ENCODE peak calls at places on chromosomes 12 and 14, in seven cellular contexts. One of them, this sample, is unnamed.

GRCh38 chr12:1805441-1806081 is 14.8 kb upstream of the LRTM2 start:
- DNase-seq in HCEC 1CT: no peak
- DNase-seq in activated CD4-positive, alpha-beta T cell treated with anti-CD3 and anti-CD28 coated beads for 24 hours: no peak
- DNase-seq in WERI-Rb-1: no peak
- DNase-seq in non-pigmented ciliary epithelial cell: no peak
- DNase-seq in HL-60: no peak
- DNase-seq in body of pancreas: no peak
- DNase-seq in this sample: no peak

GRCh38 chr14:88902850-88903249 is 78.4 kb downstream of the TTC8 start:
- DNase-seq in WERI-Rb-1: no peak
- DNase-seq in body of pancreas: no peak
- DNase-seq in activated CD4-positive, alpha-beta T cell treated with anti-CD3 and anti-CD28 coated beads for 24 hours: no peak
- DNase-seq in HCEC 1CT: no peak
- DNase-seq in HL-60: no peak
- DNase-seq in non-pigmented ciliary epithelial cell: no peak
- DNase-seq in this sample: no peak

GRCh38 chr14:68018598-68018997 is 199.0 kb downstream of the RAD51B start:
- DNase-seq in body of pancreas: no peak
- DNase-seq in WERI-Rb-1: no peak
- DNase-seq in HCEC 1CT: peak
- DNase-seq in non-pigmented ciliary epithelial cell: no peak
- DNase-seq in HL-60: no peak
- DNase-seq in activated CD4-positive, alpha-beta T cell treated with anti-CD3 and anti-CD28 coated beads for 24 hours: no peak
- DNase-seq in this sample: no peak

GRCh38 chr12:122687091-122687490 is 16.1 kb downstream of the HCAR2 start:
- DNase-seq in HCEC 1CT: no peak
- DNase-seq in activated CD4-positive, alpha-beta T cell treated with anti-CD3 and anti-CD28 coated beads for 24 hours: no peak
- DNase-seq in body of pancreas: peak
- DNase-seq in non-pigmented ciliary epithelial cell: no peak
- DNase-seq in WERI-Rb-1: no peak
- DNase-seq in HL-60: no peak
- DNase-seq in this sample: peak

GRCh38 chr12:75814856-75815754 is 216.5 kb downstream of the PHLDA1 start:
- DNase-seq in HL-60: no peak
- DNase-seq in activated CD4-positive, alpha-beta T cell treated with anti-CD3 and anti-CD28 coated beads for 24 hours: no peak
- DNase-seq in non-pigmented ciliary epithelial cell: peak
- DNase-seq in body of pancreas: no peak
- DNase-seq in WERI-Rb-1: peak
- DNase-seq in HCEC 1CT: peak
- DNase-seq in this sample: peak

GRCh38 chr14:65302571-65303184 is 109.9 kb upstream of the FUT8 start:
- DNase-seq in HCEC 1CT: no peak
- DNase-seq in HL-60: no peak
- DNase-seq in activated CD4-positive, alpha-beta T cell treated with anti-CD3 and anti-CD28 coated beads for 24 hours: no peak
- DNase-seq in non-pigmented ciliary epithelial cell: no peak
- DNase-seq in body of pancreas: peak
- DNase-seq in WERI-Rb-1: no peak
- DNase-seq in this sample: no peak

GRCh38 chr12:7096006-7096903 is 4.0 kb upstream of the C1R start:
- DNase-seq in activated CD4-positive, alpha-beta T cell treated with anti-CD3 and anti-CD28 coated beads for 24 hours: no peak
- DNase-seq in HL-60: no peak
- DNase-seq in WERI-Rb-1: no peak
- DNase-seq in non-pigmented ciliary epithelial cell: no peak
- DNase-seq in HCEC 1CT: no peak
- DNase-seq in body of pancreas: no peak
- DNase-seq in this sample: no peak

GRCh38 chr14:37515761-37516160 is 79.3 kb downstream of the FOXA1 start:
- DNase-seq in HCEC 1CT: no peak
- DNase-seq in WERI-Rb-1: no peak
- DNase-seq in body of pancreas: no peak
- DNase-seq in HL-60: no peak
- DNase-seq in activated CD4-positive, alpha-beta T cell treated with anti-CD3 and anti-CD28 coated beads for 24 hours: no peak
- DNase-seq in non-pigmented ciliary epithelial cell: no peak
- DNase-seq in this sample: no peak

GRCh38 chr12:54592316-54592715 is 3.9 kb upstream of the PPP1R1A start:
- DNase-seq in WERI-Rb-1: no peak
- DNase-seq in HL-60: no peak
- DNase-seq in non-pigmented ciliary epithelial cell: no peak
- DNase-seq in HCEC 1CT: peak
- DNase-seq in activated CD4-positive, alpha-beta T cell treated with anti-CD3 and anti-CD28 coated beads for 24 hours: no peak
- DNase-seq in body of pancreas: no peak
- DNase-seq in this sample: no peak

GRCh38 chr12:116421785-116422538 is 137.2 kb upstream of the MAP1LC3B2 start:
- DNase-seq in HL-60: no peak
- DNase-seq in non-pigmented ciliary epithelial cell: no peak
- DNase-seq in HCEC 1CT: no peak
- DNase-seq in WERI-Rb-1: no peak
- DNase-seq in activated CD4-positive, alpha-beta T cell treated with anti-CD3 and anti-CD28 coated beads for 24 hours: no peak
- DNase-seq in body of pancreas: no peak
- DNase-seq in this sample: no peak

GRCh38 chr14:21334202-21334906 is 49.5 kb downstream of the SUPT16H start:
- DNase-seq in non-pigmented ciliary epithelial cell: no peak
- DNase-seq in body of pancreas: no peak
- DNase-seq in HL-60: no peak
- DNase-seq in HCEC 1CT: no peak
- DNase-seq in WERI-Rb-1: no peak
- DNase-seq in activated CD4-positive, alpha-beta T cell treated with anti-CD3 and anti-CD28 coated beads for 24 hours: no peak
- DNase-seq in this sample: no peak

GRCh38 chr14:91417983-91418386 is 365 bp upstream of the CCDC88C start:
- DNase-seq in WERI-Rb-1: peak
- DNase-seq in HL-60: peak
- DNase-seq in activated CD4-positive, alpha-beta T cell treated with anti-CD3 and anti-CD28 coated beads for 24 hours: no peak
- DNase-seq in non-pigmented ciliary epithelial cell: no peak
- DNase-seq in body of pancreas: peak
- DNase-seq in HCEC 1CT: no peak
- DNase-seq in this sample: no peak

GRCh38 chr12:15581006-15581405 is 208.2 kb downstream of the EPS8 start:
- DNase-seq in HL-60: no peak
- DNase-seq in body of pancreas: no peak
- DNase-seq in activated CD4-positive, alpha-beta T cell treated with anti-CD3 and anti-CD28 coated beads for 24 hours: no peak
- DNase-seq in WERI-Rb-1: no peak
- DNase-seq in non-pigmented ciliary epithelial cell: no peak
- DNase-seq in HCEC 1CT: peak
- DNase-seq in this sample: no peak

GRCh38 chr14:33123281-33123680 is 184.6 kb downstream of the NPAS3 start:
- DNase-seq in WERI-Rb-1: no peak
- DNase-seq in HL-60: no peak
- DNase-seq in activated CD4-positive, alpha-beta T cell treated with anti-CD3 and anti-CD28 coated beads for 24 hours: no peak
- DNase-seq in HCEC 1CT: no peak
- DNase-seq in non-pigmented ciliary epithelial cell: no peak
- DNase-seq in body of pancreas: no peak
- DNase-seq in this sample: no peak

GRCh38 chr12:113436993-113437728 is 15.0 kb downstream of the SDSL start:
- DNase-seq in WERI-Rb-1: no peak
- DNase-seq in HL-60: no peak
- DNase-seq in activated CD4-positive, alpha-beta T cell treated with anti-CD3 and anti-CD28 coated beads for 24 hours: no peak
- DNase-seq in body of pancreas: no peak
- DNase-seq in HCEC 1CT: no peak
- DNase-seq in non-pigmented ciliary epithelial cell: no peak
- DNase-seq in this sample: no peak

GRCh38 chr12:65755596-65755978 is 68.7 kb upstream of the HMGA2 start:
- DNase-seq in HL-60: no peak
- DNase-seq in activated CD4-positive, alpha-beta T cell treated with anti-CD3 and anti-CD28 coated beads for 24 hours: no peak
- DNase-seq in non-pigmented ciliary epithelial cell: no peak
- DNase-seq in body of pancreas: no peak
- DNase-seq in HCEC 1CT: peak
- DNase-seq in WERI-Rb-1: no peak
- DNase-seq in this sample: no peak

GRCh38 chr14:93683241-93683640 is 105.0 kb downstream of the PRIMA1 start:
- DNase-seq in body of pancreas: no peak
- DNase-seq in HL-60: no peak
- DNase-seq in non-pigmented ciliary epithelial cell: no peak
- DNase-seq in HCEC 1CT: no peak
- DNase-seq in WERI-Rb-1: no peak
- DNase-seq in activated CD4-positive, alpha-beta T cell treated with anti-CD3 and anti-CD28 coated beads for 24 hours: no peak
- DNase-seq in this sample: no peak

GRCh38 chr14:75322746-75323145 is 44.1 kb downstream of the FOS start:
- DNase-seq in body of pancreas: no peak
- DNase-seq in HL-60: no peak
- DNase-seq in WERI-Rb-1: no peak
- DNase-seq in HCEC 1CT: no peak
- DNase-seq in non-pigmented ciliary epithelial cell: no peak
- DNase-seq in activated CD4-positive, alpha-beta T cell treated with anti-CD3 and anti-CD28 coated beads for 24 hours: no peak
- DNase-seq in this sample: no peak

GRCh38 chr14:72783741-72784140 is 110.2 kb downstream of the DPF3 start:
- DNase-seq in non-pigmented ciliary epithelial cell: no peak
- DNase-seq in body of pancreas: no peak
- DNase-seq in HCEC 1CT: no peak
- DNase-seq in HL-60: no peak
- DNase-seq in WERI-Rb-1: no peak
- DNase-seq in activated CD4-positive, alpha-beta T cell treated with anti-CD3 and anti-CD28 coated beads for 24 hours: no peak
- DNase-seq in this sample: peak

GRCh38 chr12:96981053-96981452 is 74.0 kb downstream of the NEDD1 start:
- DNase-seq in WERI-Rb-1: no peak
- DNase-seq in HL-60: no peak
- DNase-seq in body of pancreas: no peak
- DNase-seq in HCEC 1CT: peak
- DNase-seq in non-pigmented ciliary epithelial cell: peak
- DNase-seq in activated CD4-positive, alpha-beta T cell treated with anti-CD3 and anti-CD28 coated beads for 24 hours: no peak
- DNase-seq in this sample: no peak

GRCh38 chr14:46048127-46048526 is 603.5 kb downstream of the RPL10L start:
- DNase-seq in HL-60: peak
- DNase-seq in non-pigmented ciliary epithelial cell: no peak
- DNase-seq in activated CD4-positive, alpha-beta T cell treated with anti-CD3 and anti-CD28 coated beads for 24 hours: no peak
- DNase-seq in body of pancreas: peak
- DNase-seq in HCEC 1CT: peak
- DNase-seq in WERI-Rb-1: peak
- DNase-seq in this sample: peak

GRCh38 chr14:100522616-100523021 is 64.6 kb downstream of the BEGAIN start:
- DNase-seq in HCEC 1CT: no peak
- DNase-seq in activated CD4-positive, alpha-beta T cell treated with anti-CD3 and anti-CD28 coated beads for 24 hours: no peak
- DNase-seq in WERI-Rb-1: peak
- DNase-seq in non-pigmented ciliary epithelial cell: no peak
- DNase-seq in body of pancreas: no peak
- DNase-seq in HL-60: no peak
- DNase-seq in this sample: peak

GRCh38 chr12:83216230-83216629 is 529.5 kb downstream of the TMTC2 start:
- DNase-seq in HCEC 1CT: no peak
- DNase-seq in non-pigmented ciliary epithelial cell: no peak
- DNase-seq in body of pancreas: no peak
- DNase-seq in HL-60: no peak
- DNase-seq in activated CD4-positive, alpha-beta T cell treated with anti-CD3 and anti-CD28 coated beads for 24 hours: no peak
- DNase-seq in WERI-Rb-1: no peak
- DNase-seq in this sample: no peak

GRCh38 chr12:50666023-50666422 is 97.9 kb upstream of the ATF1 start:
- DNase-seq in activated CD4-positive, alpha-beta T cell treated with anti-CD3 and anti-CD28 coated beads for 24 hours: no peak
- DNase-seq in HCEC 1CT: no peak
- DNase-seq in non-pigmented ciliary epithelial cell: no peak
- DNase-seq in HL-60: no peak
- DNase-seq in body of pancreas: no peak
- DNase-seq in WERI-Rb-1: no peak
- DNase-seq in this sample: no peak

GRCh38 chr12:24848941-24849477 is 99.9 kb downstream of the BCAT1 start:
- DNase-seq in activated CD4-positive, alpha-beta T cell treated with anti-CD3 and anti-CD28 coated beads for 24 hours: no peak
- DNase-seq in HL-60: no peak
- DNase-seq in HCEC 1CT: no peak
- DNase-seq in non-pigmented ciliary epithelial cell: no peak
- DNase-seq in WERI-Rb-1: no peak
- DNase-seq in body of pancreas: peak
- DNase-seq in this sample: no peak

GRCh38 chr12:39617887-39618286 is 1.7 kb downstream of the ABCD2 start:
- DNase-seq in body of pancreas: no peak
- DNase-seq in WERI-Rb-1: no peak
- DNase-seq in activated CD4-positive, alpha-beta T cell treated with anti-CD3 and anti-CD28 coated beads for 24 hours: no peak
- DNase-seq in non-pigmented ciliary epithelial cell: no peak
- DNase-seq in HCEC 1CT: no peak
- DNase-seq in HL-60: no peak
- DNase-seq in this sample: no peak

GRCh38 chr14:60079723-60080122 is 12.0 kb upstream of the PCNX4 start:
- DNase-seq in WERI-Rb-1: no peak
- DNase-seq in activated CD4-positive, alpha-beta T cell treated with anti-CD3 and anti-CD28 coated beads for 24 hours: no peak
- DNase-seq in non-pigmented ciliary epithelial cell: no peak
- DNase-seq in HL-60: no peak
- DNase-seq in HCEC 1CT: no peak
- DNase-seq in body of pancreas: no peak
- DNase-seq in this sample: no peak

GRCh38 chr14:101008631-101009336 is 105.3 kb upstream of the RTL1 start:
- DNase-seq in activated CD4-positive, alpha-beta T cell treated with anti-CD3 and anti-CD28 coated beads for 24 hours: no peak
- DNase-seq in body of pancreas: no peak
- DNase-seq in HCEC 1CT: no peak
- DNase-seq in HL-60: no peak
- DNase-seq in non-pigmented ciliary epithelial cell: no peak
- DNase-seq in WERI-Rb-1: no peak
- DNase-seq in this sample: peak

GRCh38 chr14:97021001-97021400 is 223.8 kb downstream of the VRK1 start:
- DNase-seq in HCEC 1CT: no peak
- DNase-seq in WERI-Rb-1: no peak
- DNase-seq in non-pigmented ciliary epithelial cell: no peak
- DNase-seq in body of pancreas: no peak
- DNase-seq in HL-60: peak
- DNase-seq in activated CD4-positive, alpha-beta T cell treated with anti-CD3 and anti-CD28 coated beads for 24 hours: no peak
- DNase-seq in this sample: peak

GRCh38 chr12:76720068-76720467 is 43.8 kb upstream of the ZDHHC17 start:
- DNase-seq in WERI-Rb-1: no peak
- DNase-seq in non-pigmented ciliary epithelial cell: peak
- DNase-seq in activated CD4-positive, alpha-beta T cell treated with anti-CD3 and anti-CD28 coated beads for 24 hours: no peak
- DNase-seq in HL-60: no peak
- DNase-seq in body of pancreas: no peak
- DNase-seq in HCEC 1CT: peak
- DNase-seq in this sample: no peak

GRCh38 chr14:77044776-77045569 is 16.5 kb upstream of the IRF2BPL start:
- DNase-seq in activated CD4-positive, alpha-beta T cell treated with anti-CD3 and anti-CD28 coated beads for 24 hours: no peak
- DNase-seq in WERI-Rb-1: no peak
- DNase-seq in body of pancreas: peak
- DNase-seq in HCEC 1CT: peak
- DNase-seq in HL-60: no peak
- DNase-seq in non-pigmented ciliary epithelial cell: no peak
- DNase-seq in this sample: no peak

GRCh38 chr12:12439636-12440035 is 82.8 kb downstream of the BORCS5 start:
- DNase-seq in body of pancreas: no peak
- DNase-seq in HL-60: peak
- DNase-seq in HCEC 1CT: peak
- DNase-seq in activated CD4-positive, alpha-beta T cell treated with anti-CD3 and anti-CD28 coated beads for 24 hours: peak
- DNase-seq in WERI-Rb-1: no peak
- DNase-seq in non-pigmented ciliary epithelial cell: no peak
- DNase-seq in this sample: no peak

GRCh38 chr12:108838194-108839010 is 19.0 kb downstream of the SSH1 start:
- DNase-seq in activated CD4-positive, alpha-beta T cell treated with anti-CD3 and anti-CD28 coated beads for 24 hours: peak
- DNase-seq in body of pancreas: peak
- DNase-seq in WERI-Rb-1: no peak
- DNase-seq in HCEC 1CT: peak
- DNase-seq in HL-60: peak
- DNase-seq in non-pigmented ciliary epithelial cell: peak
- DNase-seq in this sample: peak